ENCODE peak calls at places on chromosomes 7 and 10, in six cellular contexts. One of them, this sample, is unnamed.

GRCh38 chr7:17608114-17608833 is 309.8 kb downstream of the AHR start:
- DNase-seq in astrocyte of the cerebellum: no peak
- DNase-seq in mesothelial cell of epicardium: no peak
- DNase-seq in HepG2: no peak
- DNase-seq in AG04450: no peak
- DNase-seq in nephron progenitor cell: no peak
- DNase-seq in this sample: no peak

GRCh38 chr7:39504963-39505362 is 61.2 kb upstream of the YAE1 start:
- DNase-seq in astrocyte of the cerebellum: no peak
- DNase-seq in mesothelial cell of epicardium: no peak
- DNase-seq in HepG2: no peak
- DNase-seq in AG04450: no peak
- DNase-seq in nephron progenitor cell: no peak
- DNase-seq in this sample: no peak

GRCh38 chr7:53383131-53383530 is 347.7 kb downstream of the POM121L12 start:
- DNase-seq in astrocyte of the cerebellum: peak
- DNase-seq in mesothelial cell of epicardium: no peak
- DNase-seq in HepG2: no peak
- DNase-seq in AG04450: no peak
- DNase-seq in nephron progenitor cell: no peak
- DNase-seq in this sample: no peak

GRCh38 chr7:103765891-103766290 is 223.6 kb downstream of the RELN start:
- DNase-seq in astrocyte of the cerebellum: no peak
- DNase-seq in mesothelial cell of epicardium: no peak
- DNase-seq in HepG2: no peak
- DNase-seq in AG04450: no peak
- DNase-seq in nephron progenitor cell: no peak
- DNase-seq in this sample: no peak

GRCh38 chr7:91357379-91357778 is 93.1 kb downstream of the FZD1 start:
- DNase-seq in astrocyte of the cerebellum: no peak
- DNase-seq in mesothelial cell of epicardium: no peak
- DNase-seq in HepG2: no peak
- DNase-seq in AG04450: no peak
- DNase-seq in nephron progenitor cell: no peak
- DNase-seq in this sample: no peak

GRCh38 chr10:70743430-70743788 is 41.8 kb downstream of the TBATA start:
- DNase-seq in astrocyte of the cerebellum: no peak
- DNase-seq in mesothelial cell of epicardium: no peak
- DNase-seq in HepG2: no peak
- DNase-seq in AG04450: no peak
- DNase-seq in nephron progenitor cell: no peak
- DNase-seq in this sample: no peak

GRCh38 chr7:41574377-41574776 is 128.5 kb downstream of the INHBA start:
- DNase-seq in astrocyte of the cerebellum: no peak
- DNase-seq in mesothelial cell of epicardium: no peak
- DNase-seq in HepG2: no peak
- DNase-seq in AG04450: peak
- DNase-seq in nephron progenitor cell: no peak
- DNase-seq in this sample: no peak

GRCh38 chr10:13971586-13972475 is 358.9 kb downstream of the FRMD4A start:
- DNase-seq in astrocyte of the cerebellum: peak
- DNase-seq in mesothelial cell of epicardium: no peak
- DNase-seq in HepG2: no peak
- DNase-seq in AG04450: no peak
- DNase-seq in nephron progenitor cell: no peak
- DNase-seq in this sample: no peak

GRCh38 chr7:144459635-144460034 is 56.1 kb upstream of the NOBOX start:
- DNase-seq in astrocyte of the cerebellum: no peak
- DNase-seq in mesothelial cell of epicardium: no peak
- DNase-seq in HepG2: no peak
- DNase-seq in AG04450: no peak
- DNase-seq in nephron progenitor cell: no peak
- DNase-seq in this sample: no peak

GRCh38 chr10:11163990-11164805 is 146.5 kb downstream of the CELF2 start:
- DNase-seq in astrocyte of the cerebellum: no peak
- DNase-seq in mesothelial cell of epicardium: no peak
- DNase-seq in HepG2: no peak
- DNase-seq in AG04450: no peak
- DNase-seq in nephron progenitor cell: no peak
- DNase-seq in this sample: no peak

GRCh38 chr10:127949831-127950230 is 42.9 kb downstream of the PTPRE start:
- DNase-seq in astrocyte of the cerebellum: no peak
- DNase-seq in mesothelial cell of epicardium: no peak
- DNase-seq in HepG2: no peak
- DNase-seq in AG04450: no peak
- DNase-seq in nephron progenitor cell: no peak
- DNase-seq in this sample: no peak

GRCh38 chr7:99837649-99838361 is 10.0 kb downstream of the CYP3A43 start:
- DNase-seq in astrocyte of the cerebellum: no peak
- DNase-seq in mesothelial cell of epicardium: no peak
- DNase-seq in HepG2: peak
- DNase-seq in AG04450: no peak
- DNase-seq in nephron progenitor cell: no peak
- DNase-seq in this sample: no peak
- TF ChIP-seq CTCF in astrocyte of the cerebellum: no peak
- TF ChIP-seq CTCF in mesothelial cell of epicardium: no peak
- TF ChIP-seq CTCF in HepG2: peak
- TF ChIP-seq CTCF in AG04450: no peak
- TF ChIP-seq CTCF in nephron progenitor cell: no peak
- TF ChIP-seq CTCF in this sample: no peak

GRCh38 chr7:16420649-16421332 is 547 bp downstream of the CRPPA start:
- DNase-seq in astrocyte of the cerebellum: no peak
- DNase-seq in mesothelial cell of epicardium: peak
- DNase-seq in HepG2: peak
- DNase-seq in AG04450: peak
- DNase-seq in nephron progenitor cell: peak
- DNase-seq in this sample: peak
- TF ChIP-seq CTCF in astrocyte of the cerebellum: peak
- TF ChIP-seq CTCF in mesothelial cell of epicardium: peak
- TF ChIP-seq CTCF in HepG2: no peak
- TF ChIP-seq CTCF in AG04450: peak
- TF ChIP-seq CTCF in nephron progenitor cell: peak
- TF ChIP-seq CTCF in this sample: peak

GRCh38 chr10:117553171-117553814 is 10.7 kb downstream of the EMX2 start:
- DNase-seq in astrocyte of the cerebellum: no peak
- DNase-seq in mesothelial cell of epicardium: no peak
- DNase-seq in HepG2: no peak
- DNase-seq in AG04450: no peak
- DNase-seq in nephron progenitor cell: peak
- DNase-seq in this sample: no peak
- TF ChIP-seq CTCF in astrocyte of the cerebellum: no peak
- TF ChIP-seq CTCF in mesothelial cell of epicardium: no peak
- TF ChIP-seq CTCF in HepG2: no peak
- TF ChIP-seq CTCF in AG04450: no peak
- TF ChIP-seq CTCF in nephron progenitor cell: peak
- TF ChIP-seq CTCF in this sample: no peak

GRCh38 chr10:35224045-35224740 is 97.5 kb downstream of the CREM start:
- DNase-seq in astrocyte of the cerebellum: no peak
- DNase-seq in mesothelial cell of epicardium: no peak
- DNase-seq in HepG2: no peak
- DNase-seq in AG04450: no peak
- DNase-seq in nephron progenitor cell: no peak
- DNase-seq in this sample: no peak

GRCh38 chr10:35225204-35225603 is 98.6 kb downstream of the CREM start:
- DNase-seq in astrocyte of the cerebellum: no peak
- DNase-seq in mesothelial cell of epicardium: no peak
- DNase-seq in HepG2: no peak
- DNase-seq in AG04450: no peak
- DNase-seq in nephron progenitor cell: no peak
- DNase-seq in this sample: no peak

GRCh38 chr10:35226507-35226906 is 99.9 kb downstream of the CREM start:
- DNase-seq in astrocyte of the cerebellum: no peak
- DNase-seq in mesothelial cell of epicardium: no peak
- DNase-seq in HepG2: no peak
- DNase-seq in AG04450: no peak
- DNase-seq in nephron progenitor cell: no peak
- DNase-seq in this sample: no peak

GRCh38 chr10:35231646-35232045 is 104.7 kb upstream of the CCNY start:
- DNase-seq in astrocyte of the cerebellum: no peak
- DNase-seq in mesothelial cell of epicardium: no peak
- DNase-seq in HepG2: no peak
- DNase-seq in AG04450: no peak
- DNase-seq in nephron progenitor cell: no peak
- DNase-seq in this sample: no peak

DNA sequence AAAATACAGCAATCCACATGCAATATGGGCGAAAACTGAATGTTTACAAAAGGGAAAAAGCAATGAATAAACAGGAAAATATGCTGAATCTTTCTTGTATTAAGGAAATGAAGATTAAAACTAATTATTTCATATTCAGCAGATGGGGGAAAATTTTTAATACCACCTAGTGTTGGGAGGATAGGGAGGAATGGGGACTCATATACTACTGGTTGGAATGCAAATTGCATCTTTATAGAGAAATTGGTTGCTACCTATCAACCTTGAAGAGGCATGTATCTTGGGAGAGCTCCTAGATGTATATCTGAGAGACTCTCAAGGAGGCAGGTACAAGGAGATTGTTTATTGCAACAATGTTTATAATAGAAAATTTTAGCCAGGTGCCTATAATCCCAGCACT is 101.4 kb downstream of the CREM start:
- DNase-seq in astrocyte of the cerebellum: no peak
- DNase-seq in mesothelial cell of epicardium: no peak
- DNase-seq in HepG2: no peak
- DNase-seq in AG04450: no peak
- DNase-seq in nephron progenitor cell: no peak
- DNase-seq in this sample: no peak
- TF ChIP-seq CTCF in astrocyte of the cerebellum: no peak
- TF ChIP-seq CTCF in mesothelial cell of epicardium: peak
- TF ChIP-seq CTCF in HepG2: no peak
- TF ChIP-seq CTCF in AG04450: peak
- TF ChIP-seq CTCF in nephron progenitor cell: no peak
- TF ChIP-seq CTCF in this sample: no peak

GRCh38 chr7:128055668-128056067 is 24.4 kb upstream of the LRRC4 start:
- DNase-seq in astrocyte of the cerebellum: no peak
- DNase-seq in mesothelial cell of epicardium: no peak
- DNase-seq in HepG2: no peak
- DNase-seq in AG04450: no peak
- DNase-seq in nephron progenitor cell: no peak
- DNase-seq in this sample: no peak

GRCh38 chr7:128052404-128052803 is 21.2 kb upstream of the LRRC4 start:
- DNase-seq in astrocyte of the cerebellum: no peak
- DNase-seq in mesothelial cell of epicardium: no peak
- DNase-seq in HepG2: no peak
- DNase-seq in AG04450: no peak
- DNase-seq in nephron progenitor cell: no peak
- DNase-seq in this sample: no peak

GRCh38 chr7:128053023-128053422 is 21.8 kb upstream of the LRRC4 start:
- DNase-seq in astrocyte of the cerebellum: no peak
- DNase-seq in mesothelial cell of epicardium: no peak
- DNase-seq in HepG2: no peak
- DNase-seq in AG04450: no peak
- DNase-seq in nephron progenitor cell: no peak
- DNase-seq in this sample: no peak

GRCh38 chr7:128056901-128057300 is 25.7 kb upstream of the LRRC4 start:
- DNase-seq in astrocyte of the cerebellum: peak
- DNase-seq in mesothelial cell of epicardium: no peak
- DNase-seq in HepG2: no peak
- DNase-seq in AG04450: peak
- DNase-seq in nephron progenitor cell: no peak
- DNase-seq in this sample: no peak

GRCh38 chr7:128053991-128054390 is 22.8 kb upstream of the LRRC4 start:
- DNase-seq in astrocyte of the cerebellum: no peak
- DNase-seq in mesothelial cell of epicardium: no peak
- DNase-seq in HepG2: no peak
- DNase-seq in AG04450: no peak
- DNase-seq in nephron progenitor cell: no peak
- DNase-seq in this sample: no peak
- TF ChIP-seq CTCF in astrocyte of the cerebellum: no peak
- TF ChIP-seq CTCF in mesothelial cell of epicardium: no peak
- TF ChIP-seq CTCF in HepG2: no peak
- TF ChIP-seq CTCF in AG04450: no peak
- TF ChIP-seq CTCF in nephron progenitor cell: no peak
- TF ChIP-seq CTCF in this sample: no peak

GRCh38 chr7:124996778-124997177 is 67.2 kb upstream of the POT1 start:
- DNase-seq in astrocyte of the cerebellum: no peak
- DNase-seq in mesothelial cell of epicardium: no peak
- DNase-seq in HepG2: peak
- DNase-seq in AG04450: no peak
- DNase-seq in nephron progenitor cell: no peak
- DNase-seq in this sample: no peak
- TF ChIP-seq CTCF in astrocyte of the cerebellum: no peak
- TF ChIP-seq CTCF in mesothelial cell of epicardium: no peak
- TF ChIP-seq CTCF in HepG2: no peak
- TF ChIP-seq CTCF in AG04450: peak
- TF ChIP-seq CTCF in nephron progenitor cell: no peak
- TF ChIP-seq CTCF in this sample: no peak

DNA sequence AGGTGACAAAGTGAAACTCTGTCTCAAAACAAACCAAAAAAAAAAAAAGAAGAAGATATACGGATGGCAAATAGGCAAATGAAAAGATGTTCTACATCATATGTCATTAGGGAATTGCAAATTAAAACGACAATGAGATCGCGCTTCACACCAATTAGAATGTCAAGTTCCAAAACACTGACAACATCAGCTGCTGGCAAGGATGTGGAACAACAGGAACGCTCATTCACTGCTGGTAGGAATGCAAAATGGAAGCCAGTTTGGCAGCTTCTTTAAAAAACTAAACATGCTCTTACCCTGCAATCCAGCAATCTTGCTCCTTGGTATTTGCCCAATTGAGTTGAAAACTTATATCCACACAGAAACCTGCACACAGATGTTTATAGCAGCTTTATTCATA is 34.8 kb downstream of the CALML5 start:
- DNase-seq in astrocyte of the cerebellum: no peak
- DNase-seq in mesothelial cell of epicardium: no peak
- DNase-seq in HepG2: no peak
- DNase-seq in AG04450: no peak
- DNase-seq in nephron progenitor cell: no peak
- DNase-seq in this sample: no peak
- TF ChIP-seq CTCF in astrocyte of the cerebellum: no peak
- TF ChIP-seq CTCF in mesothelial cell of epicardium: no peak
- TF ChIP-seq CTCF in HepG2: no peak
- TF ChIP-seq CTCF in AG04450: no peak
- TF ChIP-seq CTCF in nephron progenitor cell: no peak
- TF ChIP-seq CTCF in this sample: no peak